ENCODE peak calls at places on chromosomes 12 and 14, in six cellular contexts. Y is cardiac muscle cell; K is right atrium auricular region; F is colonic mucosa; O is CD8-positive, alpha-beta T cell; S is mucosa of descending colon. E is an unnamed sample.

GRCh38 chr14:91806716-91807115 is 60.6 kb downstream of the TC2N start:
- DNase-seq in F (no peak), K (no peak), O (no peak), S (no peak), Y (no peak), E (no peak)

GRCh38 chr12:52362118-52362726 is 5.1 kb downstream of the KRT85 start:
- DNase-seq in K (no peak), O (no peak), S (no peak), F (no peak), Y (no peak), E (no peak)

GRCh38 chr14:59358105-59358504 is 107.1 kb downstream of the GPR135 start:
- DNase-seq in K (peak; percentile 85), O (no peak), Y (peak; percentile 93), F (no peak), S (no peak), E (no peak)

GRCh38 chr14:27485193-27485592 is 887.4 kb upstream of the NOVA1 start:
- DNase-seq in F (no peak), K (no peak), S (no peak), Y (no peak), O (no peak), E (no peak)

GRCh38 chr12:124485371-124485770 is 82.0 kb downstream of the NCOR2 start:
- DNase-seq in Y (no peak), F (no peak), S (no peak), O (no peak), K (no peak), E (no peak)

GRCh38 chr12:78037707-78038106 is 207.0 kb downstream of the NAV3 start:
- DNase-seq in F (no peak), O (no peak), Y (no peak), K (no peak), S (no peak), E (no peak)

GRCh38 chr12:104546575-104546974 is 89.8 kb downstream of the CHST11 start:
- DNase-seq in F (no peak), K (no peak), O (no peak), Y (no peak), S (no peak), E (no peak)

GRCh38 chr12:116592731-116593130 is 33.5 kb downstream of the MAP1LC3B2 start:
- DNase-seq in K (no peak), O (no peak), Y (no peak), S (no peak), F (no peak), E (no peak)

GRCh38 chr12:50132505-50133135 is 20.6 kb downstream of the COX14 start:
- DNase-seq in S (peak; percentile 21), Y (peak; percentile 28), O (no peak), K (no peak), F (no peak), E (no peak)

GRCh38 chr12:67589078-67589477 is 59.5 kb upstream of the DYRK2 start:
- DNase-seq in F (no peak), S (no peak), Y (no peak), K (no peak), O (no peak), E (no peak)

GRCh38 chr12:46788247-46788887 is 37.4 kb downstream of the SLC38A4 start:
- DNase-seq in S (no peak), K (no peak), F (no peak), Y (no peak), O (no peak), E (no peak)

GRCh38 chr14:52370406-52370911 is 56.3 kb downstream of the PTGER2 start:
- DNase-seq in S (no peak), Y (no peak), F (no peak), O (no peak), K (no peak), E (no peak)

GRCh38 chr12:122865268-122866231 is 30.3 kb downstream of the HIP1R start:
- DNase-seq in O (no peak), Y (peak; percentile 39), K (no peak), S (peak; percentile 57), F (no peak), E (peak; percentile 87)

GRCh38 chr14:37592288-37593274 is 2.5 kb downstream of the FOXA1 start:
- DNase-seq in Y (no peak), S (peak; percentile 40), F (peak; percentile 50), O (no peak), K (no peak), E (no peak)

GRCh38 chr14:21191809-21192446 is 36.1 kb upstream of the OR5AU1 start:
- DNase-seq in K (no peak), S (peak; percentile 84), Y (peak; percentile 82), F (peak; percentile 81), O (peak; percentile 29), E (peak; percentile 80)

GRCh38 chr14:52235866-52236510 is 31.5 kb upstream of the PTGDR start:
- DNase-seq in O (no peak), S (no peak), F (no peak), K (no peak), Y (no peak), E (no peak)

DNA sequence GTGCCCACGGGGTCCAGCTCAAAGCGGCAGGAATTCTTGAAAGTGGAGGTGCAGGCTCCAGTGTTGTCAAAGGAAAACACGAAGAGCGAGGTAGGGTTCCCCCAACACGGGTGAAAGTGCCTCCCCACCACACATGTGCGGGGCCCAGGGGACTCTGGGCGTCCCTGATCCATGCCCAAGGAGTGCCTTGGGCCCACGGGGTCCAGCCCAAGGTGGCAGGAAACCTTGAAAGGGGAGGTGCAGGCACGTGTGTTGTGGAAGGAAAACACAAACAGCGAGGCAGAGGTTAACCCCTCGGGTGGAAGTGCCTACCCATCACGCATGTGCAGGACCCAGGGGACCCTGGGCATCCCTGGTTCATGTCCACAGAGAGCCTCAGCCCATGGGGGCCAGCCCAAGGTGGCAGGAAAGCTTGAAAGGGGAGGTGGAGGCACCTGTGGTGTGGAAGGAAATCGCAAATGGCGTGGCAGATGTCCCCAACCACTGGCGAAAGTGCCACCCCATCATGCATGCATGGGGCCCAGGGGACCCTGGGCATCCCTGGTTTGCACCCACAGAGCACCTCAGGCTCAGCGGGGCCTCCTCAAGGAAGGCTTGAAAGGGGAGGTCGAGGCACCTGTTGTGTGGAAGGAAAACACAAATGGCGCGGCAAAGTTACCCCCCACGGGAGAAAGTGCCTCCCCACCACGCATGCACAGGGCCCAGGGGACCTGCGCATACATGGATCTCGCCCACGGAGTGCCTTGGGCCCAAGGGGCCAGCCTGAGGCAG is 584.6 kb downstream of the ALG10 start:
- DNase-seq in F (no peak), O (no peak), Y (no peak), S (no peak), K (peak; percentile 32), E (no peak)
- H3K9me3 ChIP-seq in F (no peaks in the 10 kb centered on the region), O (no peaks in the 10 kb centered on the region), Y (no peaks in the 10 kb centered on the region), S (peaks cover 80% of the 10 kb centered on the region), K (peaks cover 5% of the 10 kb centered on the region), E (peaks cover 57% of the 10 kb centered on the region)

GRCh38 chr12:121792607-121793500 is 634 bp downstream of the RHOF start:
- DNase-seq in O (peak; percentile 45), Y (peak; percentile 83), K (no peak), F (no peak), S (peak; percentile 45), E (no peak)
- H3K4me1 ChIP-seq in O (peaks cover 60% of the 10 kb centered on the region), Y (peaks cover 29% of the 10 kb centered on the region), K (no peaks in the 10 kb centered on the region), F (peaks cover 35% of the 10 kb centered on the region), S (peaks cover 66% of the 10 kb centered on the region), E (peaks cover 62% of the 10 kb centered on the region)

GRCh38 chr12:87165733-87166375 is 863.3 kb downstream of the C12orf50 start:
- DNase-seq in F (no peak), Y (no peak), K (no peak), S (no peak), O (no peak), E (no peak)
- H3K9me3 ChIP-seq in F (no peaks in the 10 kb centered on the region), Y (no peaks in the 10 kb centered on the region), K (no peaks in the 10 kb centered on the region), S (peaks cover 17% of the 10 kb centered on the region), O (no peaks in the 10 kb centered on the region), E (no peaks in the 10 kb centered on the region)

GRCh38 chr14:67943947-67944346 is 124.4 kb downstream of the RAD51B start:
- DNase-seq in Y (peak; percentile 87), O (no peak), K (peak; percentile 81), S (peak; percentile 95), F (peak; percentile 86), E (peak; percentile 88)
- H3K4me1 ChIP-seq in Y (peaks cover 19% of the 10 kb centered on the region), O (no peaks in the 10 kb centered on the region), K (no peaks in the 10 kb centered on the region), S (peaks cover 16% of the 10 kb centered on the region), F (peaks cover 4% of the 10 kb centered on the region), E (peaks cover 41% of the 10 kb centered on the region)

GRCh38 chr12:6342140-6342889 is 439 bp upstream of the TNFRSF1A start:
- DNase-seq in S (no peak), F (no peak), Y (no peak), O (no peak), K (no peak), E (no peak)
- H3K9me3 ChIP-seq in S (no peaks in the 10 kb centered on the region), F (no peaks in the 10 kb centered on the region), Y (no peaks in the 10 kb centered on the region), O (no peaks in the 10 kb centered on the region), K (no peaks in the 10 kb centered on the region), E (no peaks in the 10 kb centered on the region)

GRCh38 chr14:65304239-65304638 is 108.3 kb upstream of the FUT8 start:
- DNase-seq in O (no peak), K (no peak), F (no peak), S (no peak), Y (no peak), E (no peak)

GRCh38 chr14:65303185-65303901 is 109.2 kb upstream of the FUT8 start:
- DNase-seq in O (no peak), K (no peak), S (no peak), F (peak; percentile 30), Y (no peak), E (no peak)

GRCh38 chr14:65302571-65303184 is 109.9 kb upstream of the FUT8 start:
- DNase-seq in K (no peak), O (no peak), F (peak; percentile 39), Y (no peak), S (peak; percentile 33), E (peak; percentile 84)

GRCh38 chr14:65304963-65305362 is 107.6 kb upstream of the FUT8 start:
- DNase-seq in Y (no peak), K (no peak), O (no peak), S (no peak), F (no peak), E (no peak)

GRCh38 chr14:65303902-65304222 is 108.7 kb upstream of the FUT8 start:
- DNase-seq in O (no peak), F (no peak), S (no peak), Y (no peak), K (no peak), E (no peak)
- H3K4me1 ChIP-seq in O (peaks cover 37% of the 10 kb centered on the region), F (peaks cover 12% of the 10 kb centered on the region), S (peaks cover 20% of the 10 kb centered on the region), Y (peaks cover 16% of the 10 kb centered on the region), K (no peaks in the 10 kb centered on the region), E (peaks cover 47% of the 10 kb centered on the region)

DNA sequence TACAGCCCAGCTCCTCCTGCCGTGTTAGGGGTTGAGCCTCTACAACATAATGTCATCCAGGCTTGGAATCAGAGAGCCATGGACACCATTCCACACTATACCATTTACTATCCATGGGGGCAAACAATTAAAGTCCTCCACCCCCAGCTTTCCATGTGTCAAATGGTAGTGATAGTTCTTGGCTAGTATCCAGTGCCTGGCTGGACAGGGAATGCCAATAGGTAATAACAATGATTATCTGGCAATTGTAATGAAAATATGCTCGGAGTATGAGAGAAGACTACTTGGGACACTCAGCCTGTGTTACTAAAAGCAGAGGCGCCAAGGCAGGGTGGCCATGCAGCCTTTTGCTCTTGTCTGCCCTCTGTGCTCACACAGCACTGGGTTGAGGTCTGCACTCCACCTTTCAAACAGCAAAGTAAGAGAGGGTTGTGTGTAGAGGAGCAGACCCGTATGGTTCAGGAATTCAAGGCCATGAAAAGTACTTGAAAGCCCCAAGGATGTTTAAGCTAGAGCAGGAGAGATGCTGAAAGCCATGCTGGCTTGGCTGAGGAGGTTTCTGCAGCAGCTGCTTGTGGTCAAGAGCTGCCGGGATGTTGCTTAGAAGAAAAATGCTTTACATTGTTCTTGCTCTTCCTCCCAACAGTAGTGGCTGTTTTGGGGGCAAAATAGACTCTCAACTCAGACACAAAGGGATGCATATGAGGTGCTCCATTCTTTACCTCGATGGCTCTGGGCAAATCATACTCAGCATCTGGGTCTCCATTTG is 10.6 kb downstream of the SERPINA3 start:
- DNase-seq in S (no peak), Y (no peak), O (no peak), K (no peak), F (no peak), E (no peak)
- H3K9me3 ChIP-seq in S (peaks cover 10% of the 10 kb centered on the region), Y (no peaks in the 10 kb centered on the region), O (no peaks in the 10 kb centered on the region), K (no peaks in the 10 kb centered on the region), F (no peaks in the 10 kb centered on the region), E (no peaks in the 10 kb centered on the region)

GRCh38 chr12:64669270-64669842 is 59.1 kb downstream of the RASSF3 start:
- DNase-seq in F (peak; percentile 60), O (peak; percentile 18), K (no peak), S (peak; percentile 50), Y (peak; percentile 62), E (peak; percentile 34)
- H3K4me1 ChIP-seq in F (peaks cover 38% of the 10 kb centered on the region), O (peaks cover 92% of the 10 kb centered on the region), K (no peaks in the 10 kb centered on the region), S (peaks cover 77% of the 10 kb centered on the region), Y (peaks cover 86% of the 10 kb centered on the region), E (peaks cover 95% of the 10 kb centered on the region)